ENCODE peak calls at places on chromosomes 3 and 15, in six cellular contexts. T is fibroblast of pulmonary artery, C is left ventricle myocardium inferior, D is GM13976, F is RWPE1, E is astrocyte. K is an unnamed sample.

GRCh38 chr3:121663171-121663847 is 2.6 kb upstream of the HCLS1 start:
- DNase-seq in D (no peak), F (no peak), T (no peak), E (no peak), C (no peak), K (no peak)

GRCh38 chr3:146543461-146544012 is 870 bp downstream of the PLSCR1 start:
- DNase-seq in E (peak), D (no peak), F (no peak), T (peak), C (no peak), K (no peak)

GRCh38 chr3:116614795-116615362 is 94.7 kb upstream of the TUSC7 start:
- DNase-seq in F (peak), E (peak), T (peak), C (no peak), D (peak), K (no peak)

GRCh38 chr15:34304613-34305012 is 33.0 kb downstream of the SLC12A6 start:
- DNase-seq in E (peak), T (peak), F (no peak), D (no peak), C (no peak), K (no peak)

GRCh38 chr15:98939311-98940080 is 68.1 kb downstream of the PGPEP1L start:
- DNase-seq in D (no peak), E (no peak), T (no peak), C (no peak), F (no peak), K (no peak)

GRCh38 chr15:43510230-43511011 is 7.0 kb upstream of the MAP1A start:
- DNase-seq in T (peak), F (peak), C (peak), E (peak), D (peak), K (peak)

GRCh38 chr3:30078736-30079135 is 527.7 kb upstream of the TGFBR2 start:
- DNase-seq in D (no peak), F (no peak), E (no peak), T (no peak), C (no peak), K (no peak)

GRCh38 chr15:47471020-47471419 is 246.3 kb upstream of the SEMA6D start:
- DNase-seq in T (peak), D (no peak), E (no peak), F (no peak), C (no peak), K (no peak)

GRCh38 chr15:74873036-74873755 is at the start of gene SCAMP2:
- DNase-seq in F (peak), D (peak), E (peak), C (peak), T (peak), K (peak)

GRCh38 chr3:130516645-130517512 is at the start of gene COL6A6:
- DNase-seq in T (no peak), D (no peak), C (no peak), F (no peak), E (no peak), K (no peak)

GRCh38 chr3:75303676-75304075 is 360.5 kb upstream of the FRG2C start:
- DNase-seq in T (no peak), E (no peak), F (no peak), D (no peak), C (no peak), K (no peak)

GRCh38 chr3:170033489-170033888 is 4.3 kb upstream of the GPR160 start:
- DNase-seq in C (no peak), D (no peak), T (no peak), E (no peak), F (no peak), K (no peak)

GRCh38 chr3:16288664-16289063 is 23.7 kb downstream of the OXNAD1 start:
- DNase-seq in T (no peak), D (no peak), F (no peak), E (no peak), C (peak), K (no peak)

GRCh38 chr3:86961297-86961696 is 29.7 kb downstream of the VGLL3 start:
- DNase-seq in F (no peak), T (peak), C (no peak), D (no peak), E (peak), K (no peak)

GRCh38 chr15:81038975-81039607 is 38.4 kb downstream of the TLNRD1 start:
- DNase-seq in D (no peak), E (no peak), F (peak), C (no peak), T (peak), K (no peak)

GRCh38 chr15:35914573-35914972 is 368.6 kb upstream of the DPH6 start:
- DNase-seq in D (no peak), E (no peak), F (no peak), C (no peak), T (no peak), K (no peak)

GRCh38 chr3:168094877-168095610 is 680 bp downstream of the GOLIM4 start:
- DNase-seq in D (peak), C (peak), E (peak), T (peak), F (peak), K (peak)

GRCh38 chr3:141306276-141306675 is 62.0 kb upstream of the ZBTB38 start:
- DNase-seq in F (no peak), E (no peak), T (no peak), D (no peak), C (no peak), K (no peak)

GRCh38 chr3:133475245-133476010 is 75.6 kb downstream of the BFSP2 start:
- DNase-seq in F (no peak), E (no peak), C (no peak), T (no peak), D (peak), K (no peak)

GRCh38 chr3:15241341-15241740 is 35.3 kb downstream of the CAPN7 start:
- DNase-seq in E (no peak), F (peak), C (no peak), D (peak), T (peak), K (peak)

GRCh38 chr3:56291244-56291680 is 177.0 kb downstream of the ERC2 start:
- DNase-seq in C (no peak), D (peak), T (peak), F (no peak), E (peak), K (no peak)

GRCh38 chr15:49380912-49381311 is 42.1 kb upstream of the FGF7 start:
- DNase-seq in T (no peak), E (no peak), D (no peak), F (no peak), C (no peak), K (no peak)

GRCh38 chr3:101144080-101144479 is 150.9 kb upstream of the ABI3BP start:
- DNase-seq in T (no peak), F (no peak), D (no peak), E (no peak), C (no peak), K (no peak)

GRCh38 chr3:144229237-144229830 is 257.7 kb downstream of the DIPK2A start:
- DNase-seq in D (no peak), E (no peak), T (peak), C (no peak), F (no peak), K (no peak)

GRCh38 chr3:83740504-83740903 is 1218.3 kb upstream of the CADM2 start:
- DNase-seq in C (no peak), E (no peak), D (no peak), F (no peak), T (no peak), K (no peak)

GRCh38 chr3:48661501-48662139 is 1.1 kb downstream of the CELSR3 start:
- DNase-seq in E (peak), D (peak), F (peak), C (peak), T (peak), K (peak)

GRCh38 chr3:110813541-110813940 is 258.1 kb upstream of the NECTIN3 start:
- DNase-seq in D (no peak), E (no peak), T (no peak), F (no peak), C (no peak), K (no peak)

GRCh38 chr15:100279849-100280248 is 61.9 kb downstream of the ADAMTS17 start:
- DNase-seq in F (no peak), T (no peak), C (no peak), D (no peak), E (no peak), K (no peak)

GRCh38 chr3:112738366-112738765 is 97.4 kb upstream of the CCDC80 start:
- DNase-seq in D (no peak), C (no peak), E (peak), T (peak), F (no peak), K (no peak)

GRCh38 chr3:153442799-153443487 is 280.9 kb downstream of the RAP2B start:
- DNase-seq in D (no peak), E (no peak), C (no peak), F (no peak), T (no peak), K (no peak)

GRCh38 chr3:128782282-128783146 is 56.5 kb downstream of the RAB7A start:
- DNase-seq in C (no peak), E (no peak), F (no peak), D (no peak), T (no peak), K (no peak)

GRCh38 chr3:128784843-128785242 is 58.9 kb downstream of the RAB7A start:
- DNase-seq in D (no peak), F (no peak), T (no peak), E (no peak), C (no peak), K (no peak)

GRCh38 chr3:128783774-128784173 is 57.8 kb downstream of the RAB7A start:
- DNase-seq in E (no peak), D (no peak), C (no peak), T (no peak), F (no peak), K (no peak)

GRCh38 chr3:128786434-128787020 is 60.5 kb downstream of the RAB7A start:
- DNase-seq in T (peak), C (no peak), E (peak), D (no peak), F (no peak), K (no peak)

GRCh38 chr3:128784228-128784627 is 58.2 kb downstream of the RAB7A start:
- DNase-seq in E (no peak), F (no peak), T (no peak), C (peak), D (no peak), K (no peak)
- TF ChIP-seq CTCF in E (peak), F (no peak), T (peak), C (peak), D (peak), K (peak)

DNA sequence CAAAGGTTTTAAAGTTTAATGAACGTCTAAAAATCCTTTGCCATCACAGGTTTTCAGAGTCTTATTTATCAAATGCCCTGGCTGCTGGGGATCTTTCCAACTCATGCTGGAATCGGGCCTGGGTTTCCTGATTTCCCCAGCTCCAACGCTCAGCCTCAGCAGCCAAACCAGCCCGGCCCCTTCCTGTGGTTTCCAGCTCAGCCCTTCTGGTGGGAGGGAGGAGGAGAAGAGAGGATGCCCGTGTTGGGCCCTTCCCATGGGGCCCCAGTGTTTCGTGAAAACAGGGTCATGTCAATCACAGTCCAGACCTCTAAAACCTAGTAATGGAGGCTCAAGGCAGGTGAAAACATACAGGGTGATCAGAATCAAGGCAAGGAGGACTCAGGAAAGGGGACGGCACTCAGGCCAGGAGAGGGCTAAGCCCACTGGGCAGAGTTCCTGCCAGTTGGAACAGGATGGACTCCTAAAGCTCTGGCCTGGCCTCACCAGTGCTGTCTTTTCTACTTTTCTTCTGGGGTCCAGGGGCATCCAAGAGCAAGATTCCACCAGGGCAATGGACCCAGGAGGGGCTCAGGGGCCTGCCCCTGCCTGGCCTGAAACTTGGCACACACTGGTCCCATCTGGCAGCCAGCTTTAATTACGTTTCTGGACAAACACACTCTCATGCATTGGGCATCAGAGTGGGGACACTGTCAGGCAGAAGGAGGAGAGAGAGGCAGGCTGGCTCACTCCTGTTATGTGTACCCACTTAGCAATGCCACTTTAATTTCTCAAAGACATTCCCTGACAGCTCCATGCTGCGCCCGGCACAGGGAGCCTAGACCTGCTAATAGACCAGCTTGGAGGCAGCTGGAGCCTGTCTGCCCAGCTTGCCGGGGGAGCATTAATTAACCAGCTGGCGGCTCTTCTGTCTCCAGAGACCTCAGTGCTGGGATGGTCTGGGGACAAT is 194.6 kb downstream of the FAM43A start:
- DNase-seq in T (peak), F (no peak), C (peak), E (peak), D (no peak), K (no peak)
- TF ChIP-seq CTCF in T (no peak), F (no peak), C (no peak), E (no peak), D (no peak), K (no peak)

GRCh38 chr3:36840453-36840921 is 76.1 kb upstream of the DCLK3 start:
- DNase-seq in F (no peak), D (no peak), C (peak), T (peak), E (no peak), K (no peak)
- TF ChIP-seq CTCF in F (no peak), D (no peak), C (no peak), T (no peak), E (no peak), K (no peak)

DNA sequence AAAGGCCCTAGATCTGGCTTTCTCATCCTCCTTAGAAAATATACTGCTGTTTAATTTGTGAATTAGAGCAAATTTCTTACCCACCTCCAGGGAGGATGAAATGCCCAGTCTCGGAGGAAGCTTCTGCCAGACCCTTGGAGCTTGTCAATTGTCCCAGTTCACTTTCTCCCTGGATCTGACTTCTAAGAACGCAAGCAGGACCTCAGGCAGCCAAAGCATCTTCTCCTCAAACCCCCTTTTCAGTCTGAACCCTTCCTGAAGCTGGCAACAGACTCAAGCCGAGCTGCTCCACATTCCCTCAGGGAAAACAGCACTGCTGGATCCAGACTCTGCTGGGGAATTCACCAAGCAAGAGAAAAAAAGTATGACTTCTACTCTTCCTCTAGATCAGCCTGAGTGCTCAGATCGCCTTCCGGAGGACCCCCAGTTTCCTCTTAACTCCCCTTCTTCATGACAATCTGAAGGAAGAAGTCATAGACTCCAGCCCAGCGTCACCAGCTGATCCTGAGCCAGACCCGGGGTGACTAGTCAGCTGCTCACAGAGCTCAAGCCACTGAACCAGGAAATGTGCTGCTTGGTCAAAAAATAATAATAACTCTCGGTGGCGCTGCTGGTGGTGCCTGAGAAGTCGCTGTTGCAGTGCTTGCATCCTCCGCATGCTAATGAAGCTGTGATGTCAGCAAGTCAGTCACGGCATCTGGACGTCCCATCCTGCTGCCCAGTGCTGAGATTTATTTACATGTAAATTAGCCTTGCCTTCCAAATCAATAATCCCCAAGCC is at the start of gene PRICKLE2:
- DNase-seq in F (no peak), T (peak), E (peak), C (peak), D (peak), K (no peak)
- TF ChIP-seq CTCF in F (no peak), T (peak), E (no peak), C (peak), D (no peak), K (no peak)

K was measured in natural killer cell.